ENCODE peak calls at places on chromosomes 16 and 17, in four cellular contexts. T, L, C and W are unnamed samples.

GRCh38 chr16:8565498-8565897 is 24.8 kb downstream of the TMEM114 start:
- DNase-seq in C (no peak), T (no peak), L (no peak), W (no peak)

GRCh38 chr16:83579431-83579830 is 228.3 kb upstream of the HSBP1 start:
- DNase-seq in C (no peak), L (no peak), T (no peak), W (no peak)

GRCh38 chr17:17847726-17848125 is 10.9 kb upstream of the SREBF1 start:
- DNase-seq in L (no peak), T (no peak), C (no peak), W (no peak)

GRCh38 chr16:84225126-84225525 is 14.7 kb downstream of the KCNG4 start:
- DNase-seq in L (no peak), T (no peak), C (no peak), W (no peak)

GRCh38 chr17:16406742-16407674 is 8.4 kb upstream of the TRPV2 start:
- DNase-seq in L (peak), T (peak), C (no peak), W (peak)

GRCh38 chr16:67781548-67781921 is 24.8 kb downstream of the RANBP10 start:
- DNase-seq in C (no peak), L (peak), T (no peak), W (no peak)

GRCh38 chr16:84648595-84649510 is 542 bp downstream of the KLHL36 start:
- DNase-seq in L (peak), C (no peak), T (no peak), W (no peak)

GRCh38 chr17:1168537-1169234 is 11.1 kb downstream of the ABR start:
- DNase-seq in L (no peak), T (no peak), C (no peak), W (no peak)

GRCh38 chr17:42276609-42277341 is 584 bp upstream of the STAT5B start:
- DNase-seq in C (peak), T (no peak), L (peak), W (peak)

DNA sequence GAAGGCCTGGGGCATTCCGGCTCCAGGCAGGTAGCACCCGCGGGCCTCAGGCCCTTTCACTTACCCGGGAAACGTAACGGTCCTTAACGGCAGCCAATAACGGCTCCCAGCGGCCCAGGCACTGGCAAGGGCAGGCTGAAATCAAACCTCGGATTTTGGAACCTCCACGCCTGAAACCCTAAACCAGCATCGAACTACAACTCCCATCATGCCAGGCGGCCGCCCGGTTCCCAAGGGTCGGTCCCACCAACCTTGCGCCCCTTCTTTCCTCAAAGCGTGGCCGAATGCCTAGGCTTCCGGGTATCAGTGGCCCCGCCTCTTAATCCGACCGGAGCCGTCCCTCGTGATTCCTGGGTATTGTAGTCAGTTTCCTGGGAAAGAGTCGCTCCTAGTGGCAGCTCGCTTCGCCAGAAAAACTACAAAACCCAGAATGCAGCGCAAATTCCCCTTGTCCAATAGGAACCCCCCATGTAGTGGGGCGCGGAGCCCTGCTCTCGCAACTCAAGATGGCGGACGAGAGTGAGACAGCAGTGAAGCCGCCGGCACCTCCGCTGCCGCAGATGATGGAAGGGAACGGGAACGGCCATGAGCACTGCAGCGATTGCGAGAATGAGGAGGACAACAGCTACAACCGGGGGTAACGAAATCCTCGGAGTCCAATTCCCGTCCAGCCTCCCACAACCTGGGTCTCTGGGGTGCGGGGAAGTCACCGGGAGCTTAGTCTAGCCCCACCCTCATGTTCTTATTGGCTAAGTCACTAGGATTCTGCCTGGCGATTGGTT is at the start of gene NMT1:
- DNase-seq in L (peak), T (peak), C (peak), W (peak)
- TF ChIP-seq POLR2A in L (peak), T (peak), C (peak), W (peak)

GRCh38 chr16:56789360-56789759 is 59.4 kb downstream of the NUP93 start:
- DNase-seq in L (no peak), C (peak), T (no peak), W (peak)
- TF ChIP-seq HDAC2 in L (no peak), C (no peak), T (no peak), W (no peak)

GRCh38 chr16:14389359-14389758 is 240.7 kb downstream of the PARN start:
- DNase-seq in C (no peak), T (no peak), L (no peak), W (no peak)
- TF ChIP-seq JUN in C (no peak), T (no peak), L (no peak), W (no peak)

DNA sequence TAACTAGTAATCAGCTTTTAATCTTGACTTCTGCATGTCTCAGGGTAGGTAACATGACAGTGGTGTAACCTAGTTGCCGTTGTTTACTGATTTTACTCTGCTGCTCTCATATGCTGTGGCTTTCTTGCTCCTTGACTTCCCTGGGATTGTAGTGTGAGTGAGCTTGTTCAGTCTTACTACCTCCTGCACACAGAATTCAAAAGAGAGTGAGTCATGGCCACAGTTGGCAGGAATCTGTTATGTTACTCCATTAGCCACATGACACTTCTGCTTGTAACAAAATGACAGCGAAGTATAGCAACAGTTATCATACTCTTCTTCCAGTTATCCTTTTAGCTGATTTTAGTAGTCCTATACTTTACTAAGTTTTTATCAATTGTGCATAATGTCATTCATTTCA is 18.8 kb downstream of the TNRC6A start:
- DNase-seq in L (peak), T (no peak), C (no peak), W (peak)
- TF ChIP-seq POLR2A in L (no peak), T (no peak), C (no peak), W (no peak)

DNA sequence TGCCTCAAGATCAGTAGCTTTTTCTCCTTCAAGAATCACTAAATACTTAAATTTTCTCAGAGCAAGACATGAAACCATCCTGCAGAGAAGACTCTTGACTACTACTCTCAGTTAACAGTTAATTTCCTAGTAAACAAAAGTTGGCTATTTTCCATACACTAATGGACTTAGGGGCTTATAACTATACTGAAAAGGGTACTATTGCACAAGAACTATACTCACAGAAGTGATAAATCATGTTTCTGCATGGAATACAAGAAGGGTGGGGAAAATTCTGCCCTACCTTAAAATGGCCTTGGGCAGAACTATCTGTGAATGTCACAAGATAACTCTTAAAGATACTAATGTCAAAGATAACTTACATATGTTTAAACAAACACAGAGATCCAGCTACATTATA is 12.5 kb downstream of the ZNF652 start:
- DNase-seq in T (no peak), L (no peak), C (no peak), W (no peak)
- TF ChIP-seq HDAC2 in T (no peak), L (no peak), C (no peak), W (no peak)

GRCh38 chr17:8225813-8226535 is 15.6 kb upstream of the AURKB start:
- DNase-seq in L (peak), C (no peak), T (no peak), W (peak)
- TF ChIP-seq JUN in L (no peak), C (no peak), T (no peak), W (no peak)

GRCh38 chr17:45129426-45129939 is 2.8 kb downstream of the PLCD3 start:
- DNase-seq in T (no peak), L (no peak), C (peak), W (no peak)

GRCh38 chr17:45129940-45130639 is 2.2 kb downstream of the PLCD3 start:
- DNase-seq in L (no peak), T (no peak), C (peak), W (no peak)

GRCh38 chr17:45131294-45131615 is 1.1 kb downstream of the PLCD3 start:
- DNase-seq in T (no peak), L (no peak), C (no peak), W (no peak)

GRCh38 chr17:45131616-45132301 is 556 bp downstream of the PLCD3 start:
- DNase-seq in L (peak), T (no peak), C (no peak), W (peak)

GRCh38 chr17:45130640-45131293 is 1.5 kb downstream of the PLCD3 start:
- DNase-seq in T (no peak), L (no peak), C (no peak), W (no peak)
- TF ChIP-seq POLR2A in T (no peak), L (no peak), C (no peak), W (no peak)